ENCODE peak calls at places on chromosomes 12 and 14, in five cellular contexts. T is K562, J is uterus, K is adrenal gland, L is IMR-90. M is an unnamed sample.

GRCh38 chr12:65534105-65534841 is 255.8 kb downstream of the MSRB3 start:
- DNase-seq in T (no peak), J (no peak), K (no peak), L (no peak), M (no peak)

GRCh38 chr12:54418441-54419087 is 502 bp downstream of the ITGA5 start:
- DNase-seq in T (peak; percentile 75), J (no peak), K (no peak), L (no peak), M (no peak)

GRCh38 chr14:68268719-68269118 is 449.1 kb downstream of the RAD51B start:
- DNase-seq in T (no peak), J (no peak), K (no peak), L (no peak), M (no peak)

GRCh38 chr14:83300454-83301064 is 1766.9 kb upstream of the SEL1L start:
- DNase-seq in T (no peak), J (no peak), K (no peak), L (peak; percentile 52), M (no peak)

GRCh38 chr12:85029456-85029855 is 6.6 kb downstream of the TSPAN19 start:
- DNase-seq in T (peak; percentile 7), J (no peak), K (no peak), L (peak; percentile 26), M (no peak)

GRCh38 chr12:32273063-32273521 is 126.3 kb upstream of the FGD4 start:
- DNase-seq in T (no peak), J (no peak), K (no peak), L (peak; percentile 90), M (no peak)

GRCh38 chr12:17348311-17348710 is 741.7 kb downstream of the RERGL start:
- DNase-seq in T (no peak), J (no peak), K (no peak), L (no peak), M (no peak)

GRCh38 chr14:104404922-104405321 is 174.6 kb upstream of the C14orf180 start:
- DNase-seq in T (no peak), J (no peak), K (no peak), L (no peak), M (no peak)

GRCh38 chr14:81067156-81067555 is 111.7 kb downstream of the TSHR start:
- DNase-seq in T (no peak), J (no peak), K (no peak), L (no peak), M (no peak)

GRCh38 chr12:73161970-73162369 is 889.8 kb downstream of the TRHDE start:
- DNase-seq in T (no peak), J (no peak), K (no peak), L (no peak), M (no peak)

GRCh38 chr12:3753549-3754284 is 808 bp upstream of the CRACR2A start:
- DNase-seq in T (no peak), J (peak; percentile 29), K (no peak), L (no peak), M (peak; percentile 55)

GRCh38 chr14:25484194-25484593 is 434.2 kb upstream of the STXBP6 start:
- DNase-seq in T (no peak), J (no peak), K (no peak), L (no peak), M (no peak)

GRCh38 chr12:93060666-93061413 is 131.7 kb upstream of the EEA1 start:
- DNase-seq in T (peak; percentile 45), J (peak; percentile 23), K (peak; percentile 52), L (peak; percentile 57), M (peak; percentile 56)

GRCh38 chr14:72547999-72548398 is 345.9 kb downstream of the DPF3 start:
- DNase-seq in T (no peak), J (no peak), K (no peak), L (no peak), M (no peak)

GRCh38 chr14:70755655-70756054 is 53.7 kb downstream of the MAP3K9 start:
- DNase-seq in T (no peak), J (no peak), K (no peak), L (no peak), M (no peak)

GRCh38 chr12:1350055-1350933 is 244.1 kb downstream of the FBXL14 start:
- DNase-seq in T (no peak), J (no peak), K (no peak), L (peak; percentile 86), M (no peak)

GRCh38 chr12:19169222-19169621 is 39.7 kb downstream of the PLEKHA5 start:
- DNase-seq in T (no peak), J (no peak), K (no peak), L (no peak), M (no peak)

GRCh38 chr12:56162468-56163290 is 4.5 kb downstream of the MYL6 start:
- DNase-seq in T (no peak), J (no peak), K (no peak), L (no peak), M (no peak)

GRCh38 chr12:131860472-131861260 is 32.5 kb downstream of the MMP17 start:
- DNase-seq in T (peak; percentile 66), J (no peak), K (peak; percentile 68), L (peak; percentile 57), M (no peak)

GRCh38 chr12:11593013-11593412 is 56.5 kb upstream of the ETV6 start:
- DNase-seq in T (no peak), J (no peak), K (no peak), L (no peak), M (no peak)

GRCh38 chr14:102206901-102207300 is 67.2 kb downstream of the WDR20 start:
- DNase-seq in T (no peak), J (no peak), K (no peak), L (no peak), M (no peak)

GRCh38 chr14:92907316-92907911 is 15.5 kb upstream of the CHGA start:
- DNase-seq in T (no peak), J (no peak), K (no peak), L (no peak), M (no peak)

GRCh38 chr14:60753264-60754126 is 18.9 kb downstream of the MNAT1 start:
- DNase-seq in T (no peak), J (no peak), K (no peak), L (peak; percentile 40), M (no peak)

DNA sequence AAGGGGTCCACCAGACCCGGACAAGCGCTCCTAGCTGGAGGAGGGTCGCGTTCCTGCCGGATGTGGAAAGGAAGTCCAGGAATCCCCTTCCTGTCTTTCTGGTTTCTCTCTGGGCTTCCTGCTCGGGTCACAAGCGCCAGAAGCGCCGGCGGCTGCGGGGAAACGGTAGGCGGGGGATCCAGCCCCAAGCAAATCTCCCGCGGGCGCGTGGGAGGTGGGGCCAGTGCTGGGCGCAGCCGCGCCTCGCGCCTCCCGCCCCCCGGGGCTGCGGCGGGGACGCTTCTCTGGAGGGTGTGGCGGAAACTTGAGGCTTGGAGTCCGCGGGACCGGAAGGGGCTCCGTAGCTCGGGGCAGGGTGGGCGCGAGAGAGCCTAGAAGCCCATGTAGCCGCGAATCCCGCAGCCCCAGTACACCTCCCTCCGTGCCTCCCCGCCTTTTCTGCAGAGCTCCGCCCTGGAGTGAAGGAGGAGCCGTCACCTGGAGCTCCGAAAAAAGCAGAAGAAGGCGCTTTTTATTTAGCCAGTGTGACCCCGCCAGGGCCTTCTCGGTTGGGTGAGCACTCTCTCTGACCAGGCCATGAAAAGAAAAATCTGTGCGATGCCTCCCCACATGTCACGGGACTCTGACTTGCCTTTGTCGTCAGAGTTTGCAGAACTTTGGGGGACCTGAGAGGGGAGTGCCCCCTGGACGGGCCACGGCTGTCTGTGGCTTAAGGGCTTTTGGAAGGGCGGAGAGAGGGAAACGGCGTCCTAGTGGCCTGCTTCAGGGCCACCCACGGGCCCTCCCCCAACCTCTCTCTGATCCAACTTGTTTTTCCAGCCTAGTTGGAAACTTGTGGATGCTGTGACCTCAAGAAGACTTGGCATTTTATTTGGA is 21.4 kb upstream of the CLEC2D start:
- DNase-seq in T (peak; percentile 88), J (peak; percentile 79), K (peak; percentile 75), L (peak; percentile 69), M (peak; percentile 84)
- TF ChIP-seq POLR2A in T (peak; percentile 72), J (peak; percentile 56), K (peak; percentile 59), L (peak; percentile 28), M (peak; percentile 76)

DNA sequence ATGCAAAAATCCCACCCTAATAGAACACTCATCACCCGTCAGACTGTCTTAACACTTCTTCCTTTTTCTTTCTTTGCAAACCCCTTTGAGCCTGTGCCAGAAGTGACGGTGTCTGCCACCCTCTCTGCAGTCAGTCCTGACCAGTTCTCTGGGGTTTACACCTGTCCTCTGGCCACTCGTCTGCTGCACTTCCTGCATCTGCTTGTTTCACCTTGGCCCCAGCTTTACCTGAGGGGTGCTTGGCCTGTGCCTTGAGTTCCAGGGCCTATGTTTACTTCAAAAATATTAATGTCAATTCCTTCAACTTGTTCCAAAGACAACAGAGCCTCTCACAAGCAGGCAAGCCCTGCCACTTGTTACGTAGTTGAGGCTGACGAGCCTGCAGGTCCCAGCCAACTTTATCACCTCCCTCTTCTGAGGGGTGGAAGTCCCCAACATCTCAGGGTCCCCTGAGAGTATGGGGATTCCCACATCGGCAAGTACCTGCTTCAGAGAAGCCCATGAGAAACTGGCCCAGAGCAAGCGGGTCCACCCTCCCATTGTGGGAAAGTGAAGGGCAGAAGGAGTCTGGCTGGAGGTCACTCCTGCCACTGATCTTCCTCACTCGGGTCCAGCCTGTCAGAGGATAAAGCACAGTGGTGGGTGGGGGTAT is 205.4 kb downstream of the DAD1 start:
- DNase-seq in T (no peak), J (no peak), K (no peak), L (no peak), M (no peak)
- TF ChIP-seq POLR2A in T (no peak), J (no peak), K (no peak), L (no peak), M (no peak)

DNA sequence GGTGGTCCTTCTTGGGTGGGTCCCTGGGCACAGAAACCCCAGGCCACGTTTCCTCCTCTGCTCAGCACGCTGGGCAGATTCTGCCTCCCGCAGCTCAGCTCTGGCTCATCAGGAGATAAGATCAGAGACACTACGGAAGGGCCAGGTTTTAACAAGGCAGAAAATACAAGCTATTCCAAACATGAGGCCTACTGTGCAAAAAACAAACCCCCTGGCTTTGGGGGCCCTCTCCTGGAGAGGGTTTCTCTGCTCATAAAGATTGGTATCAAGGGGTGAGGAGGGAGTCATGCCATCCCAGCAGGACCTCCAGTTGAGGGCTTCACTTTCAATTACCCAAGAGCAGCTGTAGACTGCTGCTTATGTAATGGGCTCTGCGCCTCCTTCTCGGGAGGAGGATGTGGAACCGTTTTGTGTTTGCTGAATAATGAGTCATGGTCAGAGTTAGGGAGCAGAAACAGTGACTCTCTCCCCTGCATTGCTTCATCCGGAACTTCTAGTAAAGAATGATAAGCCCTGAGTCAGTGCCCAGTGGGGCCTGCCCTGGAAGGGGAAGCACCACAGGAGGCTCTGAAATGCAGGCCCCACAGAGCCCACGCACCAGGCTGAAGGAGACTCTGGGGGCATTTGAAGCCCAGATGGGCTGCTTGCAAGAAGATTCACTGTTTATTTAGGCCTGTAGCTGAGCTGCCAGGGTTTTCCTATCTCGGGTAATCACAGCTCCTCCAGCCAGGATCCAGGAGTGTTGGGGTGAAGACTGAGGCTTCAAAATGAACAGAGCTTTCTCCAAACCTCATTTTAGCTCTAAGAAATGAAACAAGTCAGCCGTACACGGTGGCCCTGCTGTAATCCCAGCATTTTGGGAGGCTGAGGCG is 79.3 kb downstream of the SSPN start:
- DNase-seq in T (peak; percentile 70), J (peak; percentile 95), K (peak; percentile 95), L (peak; percentile 100), M (peak; percentile 89)
- TF ChIP-seq POLR2A in T (peak; percentile 66), J (peak; percentile 21), K (peak; percentile 93), L (no peak), M (no peak)

GRCh38 chr12:2629051-2629450 is 165.7 kb upstream of the FKBP4 start:
- DNase-seq in T (no peak), J (no peak), K (no peak), L (no peak), M (no peak)
- TF ChIP-seq POLR2A in T (no peak), J (no peak), K (no peak), L (no peak), M (no peak)

GRCh38 chr12:12839886-12840285 is 26.7 kb downstream of the DDX47 start:
- DNase-seq in T (no peak), J (no peak), K (peak; percentile 84), L (peak; percentile 87), M (no peak)
- TF ChIP-seq POLR2A in T (no peak), J (no peak), K (no peak), L (no peak), M (no peak)